ENCODE peak calls at places on chromosomes 12 and 14, in nine cellular contexts. One of them, this sample, is unnamed. For H3K27me3, the result is how much of the 10 kb centered on the place peaks cover.

GRCh38 chr12:49762468-49762847 is 21.1 kb downstream of the TMBIM6 start:
- DNase-seq in foreskin keratinocyte: no peak
- DNase-seq in left ventricle myocardium inferior: no peak
- DNase-seq in lung: no peak
- DNase-seq in tibial nerve: no peak
- DNase-seq in AG04450: no peak
- DNase-seq in fibroblast of lung: no peak
- DNase-seq in CD8-positive, alpha-beta T cell: peak
- DNase-seq in left lung: no peak
- DNase-seq in this sample: no peak

GRCh38 chr12:14185441-14186192 is 179.9 kb upstream of the ATF7IP start:
- DNase-seq in lung: no peak
- DNase-seq in left ventricle myocardium inferior: no peak
- DNase-seq in left lung: no peak
- DNase-seq in AG04450: peak
- DNase-seq in tibial nerve: no peak
- DNase-seq in fibroblast of lung: peak
- DNase-seq in foreskin keratinocyte: no peak
- DNase-seq in CD8-positive, alpha-beta T cell: no peak
- DNase-seq in this sample: peak

GRCh38 chr12:34388636-34389377 is 366.5 kb downstream of the ALG10 start:
- DNase-seq in foreskin keratinocyte: no peak
- DNase-seq in fibroblast of lung: no peak
- DNase-seq in CD8-positive, alpha-beta T cell: peak
- DNase-seq in AG04450: no peak
- DNase-seq in tibial nerve: no peak
- DNase-seq in left ventricle myocardium inferior: no peak
- DNase-seq in left lung: no peak
- DNase-seq in lung: no peak
- DNase-seq in this sample: no peak

GRCh38 chr12:2804390-2805145 is 7.9 kb upstream of the ITFG2 start:
- DNase-seq in CD8-positive, alpha-beta T cell: no peak
- DNase-seq in fibroblast of lung: peak
- DNase-seq in tibial nerve: no peak
- DNase-seq in left ventricle myocardium inferior: peak
- DNase-seq in left lung: no peak
- DNase-seq in lung: no peak
- DNase-seq in foreskin keratinocyte: no peak
- DNase-seq in AG04450: no peak
- DNase-seq in this sample: no peak

GRCh38 chr12:132593938-132594358 is 16.4 kb downstream of the LRCOL1 start:
- DNase-seq in CD8-positive, alpha-beta T cell: peak
- DNase-seq in lung: peak
- DNase-seq in fibroblast of lung: peak
- DNase-seq in left ventricle myocardium inferior: peak
- DNase-seq in foreskin keratinocyte: peak
- DNase-seq in AG04450: peak
- DNase-seq in tibial nerve: peak
- DNase-seq in left lung: peak
- DNase-seq in this sample: no peak

GRCh38 chr14:74913986-74914573 is 9.0 kb downstream of the RPS6KL1 start:
- DNase-seq in lung: peak
- DNase-seq in left lung: peak
- DNase-seq in AG04450: peak
- DNase-seq in foreskin keratinocyte: no peak
- DNase-seq in left ventricle myocardium inferior: peak
- DNase-seq in tibial nerve: peak
- DNase-seq in CD8-positive, alpha-beta T cell: no peak
- DNase-seq in fibroblast of lung: peak
- DNase-seq in this sample: no peak

GRCh38 chr12:86254399-86255107 is 1.6 kb downstream of the MGAT4C start:
- DNase-seq in AG04450: no peak
- DNase-seq in left lung: no peak
- DNase-seq in tibial nerve: no peak
- DNase-seq in foreskin keratinocyte: no peak
- DNase-seq in CD8-positive, alpha-beta T cell: no peak
- DNase-seq in left ventricle myocardium inferior: no peak
- DNase-seq in lung: no peak
- DNase-seq in fibroblast of lung: peak
- DNase-seq in this sample: no peak

GRCh38 chr14:75295061-75295461 is 16.4 kb downstream of the FOS start:
- DNase-seq in left ventricle myocardium inferior: peak
- DNase-seq in CD8-positive, alpha-beta T cell: no peak
- DNase-seq in tibial nerve: peak
- DNase-seq in lung: peak
- DNase-seq in AG04450: no peak
- DNase-seq in foreskin keratinocyte: peak
- DNase-seq in left lung: peak
- DNase-seq in fibroblast of lung: peak
- DNase-seq in this sample: no peak

GRCh38 chr12:1473418-1473817 is 121.0 kb downstream of the FBXL14 start:
- DNase-seq in tibial nerve: no peak
- DNase-seq in fibroblast of lung: no peak
- DNase-seq in AG04450: no peak
- DNase-seq in lung: no peak
- DNase-seq in foreskin keratinocyte: peak
- DNase-seq in left lung: no peak
- DNase-seq in CD8-positive, alpha-beta T cell: peak
- DNase-seq in left ventricle myocardium inferior: no peak
- DNase-seq in this sample: no peak

GRCh38 chr14:52399104-52399503 is 85.0 kb downstream of the PTGER2 start:
- DNase-seq in fibroblast of lung: no peak
- DNase-seq in lung: no peak
- DNase-seq in foreskin keratinocyte: no peak
- DNase-seq in AG04450: no peak
- DNase-seq in CD8-positive, alpha-beta T cell: no peak
- DNase-seq in tibial nerve: no peak
- DNase-seq in left ventricle myocardium inferior: no peak
- DNase-seq in left lung: no peak
- DNase-seq in this sample: no peak

GRCh38 chr12:62719027-62719426 is 215.9 kb downstream of the PPM1H start:
- DNase-seq in AG04450: no peak
- DNase-seq in lung: no peak
- DNase-seq in tibial nerve: no peak
- DNase-seq in fibroblast of lung: no peak
- DNase-seq in CD8-positive, alpha-beta T cell: no peak
- DNase-seq in left ventricle myocardium inferior: no peak
- DNase-seq in foreskin keratinocyte: no peak
- DNase-seq in left lung: no peak
- DNase-seq in this sample: no peak

DNA sequence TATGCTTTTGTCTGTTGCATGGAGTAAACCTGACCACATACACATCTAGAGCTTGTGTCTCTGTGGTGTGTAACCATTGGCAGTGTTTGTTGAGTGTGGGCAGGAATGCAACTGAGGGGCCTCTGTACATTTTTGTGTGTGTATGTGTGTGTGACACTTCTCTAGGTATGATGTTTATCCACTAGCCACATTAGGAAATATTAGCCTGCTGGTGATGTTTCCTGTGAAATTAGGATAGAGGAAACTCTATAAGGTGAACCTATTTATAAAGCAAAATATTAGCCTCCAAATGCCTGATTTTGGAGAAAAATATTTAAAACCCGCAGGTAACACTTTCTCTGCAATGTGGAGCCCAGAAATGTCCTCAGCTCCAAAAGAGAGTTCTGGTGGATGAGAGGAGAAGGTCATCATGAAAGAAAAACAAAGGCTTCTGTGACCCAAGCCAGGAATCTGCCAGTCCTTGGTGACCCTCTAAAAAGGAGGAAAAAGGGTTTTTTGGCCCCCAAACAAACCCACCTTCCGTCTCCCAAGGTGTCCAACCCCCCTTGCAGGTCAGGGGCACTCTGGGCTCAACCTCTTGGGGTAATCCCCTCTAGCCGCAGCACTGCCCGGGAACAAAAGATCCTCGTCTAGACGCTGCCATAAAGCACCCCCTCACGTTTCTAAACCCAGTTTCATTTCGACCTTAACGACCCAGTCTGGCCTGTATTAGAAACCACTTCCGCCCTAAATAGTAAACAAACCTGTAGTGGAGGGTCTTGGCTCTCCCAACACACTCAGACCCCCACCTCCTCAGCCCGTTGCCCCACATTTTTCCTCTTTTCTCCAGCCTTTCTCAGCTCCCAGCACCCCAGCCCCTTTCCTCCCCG is 3.1 kb upstream of the HOTAIR start:
- DNase-seq in AG04450: no peak
- DNase-seq in foreskin keratinocyte: no peak
- DNase-seq in left ventricle myocardium inferior: no peak
- DNase-seq in tibial nerve: no peak
- DNase-seq in fibroblast of lung: no peak
- DNase-seq in lung: no peak
- DNase-seq in CD8-positive, alpha-beta T cell: no peak
- DNase-seq in left lung: no peak
- DNase-seq in this sample: no peak
- H3K27ac ChIP-seq in AG04450: no peak
- H3K27ac ChIP-seq in foreskin keratinocyte: no peak
- H3K27ac ChIP-seq in left ventricle myocardium inferior: no peak
- H3K27ac ChIP-seq in tibial nerve: no peak
- H3K27ac ChIP-seq in fibroblast of lung: no peak
- H3K27ac ChIP-seq in lung: no peak
- H3K27ac ChIP-seq in CD8-positive, alpha-beta T cell: no peak
- H3K27ac ChIP-seq in left lung: no peak
- H3K27ac ChIP-seq in this sample: no peak

GRCh38 chr12:118432812-118433540 is 56.6 kb downstream of the SUDS3 start:
- DNase-seq in fibroblast of lung: no peak
- DNase-seq in left lung: no peak
- DNase-seq in left ventricle myocardium inferior: no peak
- DNase-seq in CD8-positive, alpha-beta T cell: no peak
- DNase-seq in tibial nerve: no peak
- DNase-seq in foreskin keratinocyte: no peak
- DNase-seq in lung: no peak
- DNase-seq in AG04450: no peak
- DNase-seq in this sample: no peak

GRCh38 chr12:118439068-118439467 is 62.7 kb downstream of the SUDS3 start:
- DNase-seq in left ventricle myocardium inferior: no peak
- DNase-seq in foreskin keratinocyte: no peak
- DNase-seq in lung: no peak
- DNase-seq in left lung: no peak
- DNase-seq in fibroblast of lung: no peak
- DNase-seq in tibial nerve: no peak
- DNase-seq in CD8-positive, alpha-beta T cell: no peak
- DNase-seq in AG04450: no peak
- DNase-seq in this sample: no peak

GRCh38 chr12:118436002-118436724 is 59.8 kb downstream of the SUDS3 start:
- DNase-seq in lung: no peak
- DNase-seq in CD8-positive, alpha-beta T cell: no peak
- DNase-seq in tibial nerve: no peak
- DNase-seq in fibroblast of lung: no peak
- DNase-seq in left lung: no peak
- DNase-seq in AG04450: no peak
- DNase-seq in left ventricle myocardium inferior: no peak
- DNase-seq in foreskin keratinocyte: no peak
- DNase-seq in this sample: no peak

GRCh38 chr12:118436986-118437385 is 60.6 kb downstream of the SUDS3 start:
- DNase-seq in CD8-positive, alpha-beta T cell: no peak
- DNase-seq in left lung: no peak
- DNase-seq in left ventricle myocardium inferior: no peak
- DNase-seq in lung: no peak
- DNase-seq in AG04450: no peak
- DNase-seq in tibial nerve: no peak
- DNase-seq in fibroblast of lung: no peak
- DNase-seq in foreskin keratinocyte: no peak
- DNase-seq in this sample: no peak
- TF ChIP-seq CTCF in CD8-positive, alpha-beta T cell: no peak
- TF ChIP-seq CTCF in left lung: no peak
- TF ChIP-seq CTCF in left ventricle myocardium inferior: no peak
- TF ChIP-seq CTCF in lung: no peak
- TF ChIP-seq CTCF in AG04450: no peak
- TF ChIP-seq CTCF in tibial nerve: no peak
- TF ChIP-seq CTCF in fibroblast of lung: no peak
- TF ChIP-seq CTCF in foreskin keratinocyte: no peak
- TF ChIP-seq CTCF in this sample: no peak

DNA sequence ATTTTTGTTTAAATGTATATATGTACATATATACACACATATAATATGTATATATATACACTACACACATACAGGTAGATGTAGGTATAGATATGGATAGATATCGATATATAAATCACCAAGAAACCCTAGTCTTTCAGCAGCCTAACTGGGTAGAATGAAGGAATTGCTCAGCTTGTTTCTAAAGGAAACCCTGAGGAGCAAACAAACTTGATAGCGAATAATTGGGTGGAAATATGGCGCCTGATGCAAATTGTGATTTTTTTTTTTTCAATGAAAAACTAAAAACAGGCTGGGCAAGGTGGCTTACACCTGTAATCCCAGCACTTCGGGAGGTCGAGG is 254 bp upstream of the CCDC177 start:
- DNase-seq in AG04450: no peak
- DNase-seq in foreskin keratinocyte: no peak
- DNase-seq in fibroblast of lung: no peak
- DNase-seq in CD8-positive, alpha-beta T cell: no peak
- DNase-seq in left lung: no peak
- DNase-seq in tibial nerve: no peak
- DNase-seq in left ventricle myocardium inferior: no peak
- DNase-seq in lung: no peak
- DNase-seq in this sample: no peak
- H3K27me3 ChIP-seq in AG04450: half or more
- H3K27me3 ChIP-seq in foreskin keratinocyte: half or more
- H3K27me3 ChIP-seq in fibroblast of lung: under half
- H3K27me3 ChIP-seq in CD8-positive, alpha-beta T cell: under half
- H3K27me3 ChIP-seq in left lung: half or more
- H3K27me3 ChIP-seq in tibial nerve: under half
- H3K27me3 ChIP-seq in left ventricle myocardium inferior: half or more
- H3K27me3 ChIP-seq in lung: under half
- H3K27me3 ChIP-seq in this sample: under half

GRCh38 chr12:65825323-65825572 is 965 bp downstream of the HMGA2 start:
- DNase-seq in left lung: no peak
- DNase-seq in foreskin keratinocyte: no peak
- DNase-seq in left ventricle myocardium inferior: no peak
- DNase-seq in AG04450: no peak
- DNase-seq in fibroblast of lung: no peak
- DNase-seq in tibial nerve: no peak
- DNase-seq in CD8-positive, alpha-beta T cell: no peak
- DNase-seq in lung: no peak
- DNase-seq in this sample: no peak
- H3K27ac ChIP-seq in left lung: no peak
- H3K27ac ChIP-seq in foreskin keratinocyte: no peak
- H3K27ac ChIP-seq in left ventricle myocardium inferior: no peak
- H3K27ac ChIP-seq in AG04450: peak
- H3K27ac ChIP-seq in fibroblast of lung: peak
- H3K27ac ChIP-seq in tibial nerve: peak
- H3K27ac ChIP-seq in CD8-positive, alpha-beta T cell: no peak
- H3K27ac ChIP-seq in lung: no peak
- H3K27ac ChIP-seq in this sample: no peak

This sample was measured in CD4-positive, alpha-beta T cell.